ENCODE peak calls at places on chromosome 3, in five cellular contexts. J is BE2C, W is WERI-Rb-1, I is cardiac muscle cell, Z is AG10803. E is an unnamed sample.

GRCh38 chr3:45693941-45694521 is 4.8 kb downstream of the SACM1L start:
- DNase-seq in J (no peak), W (no peak), I (no peak), Z (no peak), E (no peak)

GRCh38 chr3:159844383-159844730 is 144.3 kb upstream of the IL12A start:
- DNase-seq in J (no peak), W (no peak), I (no peak), Z (no peak), E (no peak)

GRCh38 chr3:104102386-104102785 is 1264.3 kb upstream of the ALCAM start:
- DNase-seq in J (peak), W (peak), I (peak), Z (peak), E (peak)

GRCh38 chr3:177608443-177608842 is 411.2 kb upstream of the TBL1XR1 start:
- DNase-seq in J (no peak), W (no peak), I (no peak), Z (no peak), E (no peak)

GRCh38 chr3:176789281-176789705 is 408.0 kb downstream of the TBL1XR1 start:
- DNase-seq in J (no peak), W (no peak), I (no peak), Z (no peak), E (no peak)

GRCh38 chr3:197524128-197524527 is 31.6 kb downstream of the BDH1 start:
- DNase-seq in J (no peak), W (no peak), I (no peak), Z (no peak), E (no peak)

GRCh38 chr3:39021465-39022274 is 30.1 kb downstream of the SCN11A start:
- DNase-seq in J (no peak), W (no peak), I (no peak), Z (no peak), E (no peak)

GRCh38 chr3:52392216-52392930 is 52.5 kb downstream of the SEMA3G start:
- DNase-seq in J (no peak), W (no peak), I (no peak), Z (no peak), E (no peak)

GRCh38 chr3:129003578-129004112 is 2.5 kb downstream of the EFCC1 start:
- DNase-seq in J (peak), W (peak), I (peak), Z (no peak), E (peak)

GRCh38 chr3:11544413-11545181 is 99.1 kb downstream of the VGLL4 start:
- DNase-seq in J (peak), W (peak), I (peak), Z (peak), E (peak)

GRCh38 chr3:188594137-188594536 is 440.2 kb downstream of the LPP start:
- DNase-seq in J (no peak), W (no peak), I (no peak), Z (peak), E (no peak)

GRCh38 chr3:101120039-101120438 is 126.8 kb upstream of the ABI3BP start:
- DNase-seq in J (no peak), W (no peak), I (no peak), Z (no peak), E (no peak)

GRCh38 chr3:64259646-64260045 is 34.4 kb upstream of the PRICKLE2 start:
- DNase-seq in J (no peak), W (no peak), I (no peak), Z (peak), E (no peak)

GRCh38 chr3:66502267-66502874 is 1.5 kb upstream of the LRIG1 start:
- DNase-seq in J (no peak), W (no peak), I (no peak), Z (no peak), E (no peak)

GRCh38 chr3:66504761-66505641 is 4.2 kb upstream of the LRIG1 start:
- DNase-seq in J (no peak), W (no peak), I (no peak), Z (no peak), E (no peak)

GRCh38 chr3:66501483-66502266 is 853 bp upstream of the LRIG1 start:
- DNase-seq in J (no peak), W (no peak), I (no peak), Z (no peak), E (no peak)

GRCh38 chr3:66500575-66501482 is at the start of gene LRIG1:
- DNase-seq in J (peak), W (peak), I (peak), Z (peak), E (peak)

GRCh38 chr3:66502981-66503380 is 2.2 kb upstream of the LRIG1 start:
- DNase-seq in J (no peak), W (no peak), I (no peak), Z (no peak), E (no peak)
- H3K4me3 ChIP-seq in J (no peak), W (no peak), I (no peak), Z (no peak), E (no peak)

GRCh38 chr3:61594144-61594977 is 33.0 kb downstream of the PTPRG start:
- DNase-seq in J (no peak), W (no peak), I (no peak), Z (no peak), E (peak)
- H3K4me3 ChIP-seq in J (no peak), W (no peak), I (no peak), Z (peak), E (no peak)

GRCh38 chr3:13012228-13012691 is 61.0 kb downstream of the IQSEC1 start:
- DNase-seq in J (no peak), W (no peak), I (no peak), Z (peak), E (no peak)

GRCh38 chr3:13013994-13014754 is 59.1 kb downstream of the IQSEC1 start:
- DNase-seq in J (no peak), W (no peak), I (no peak), Z (no peak), E (no peak)

GRCh38 chr3:13013595-13013993 is 59.6 kb downstream of the IQSEC1 start:
- DNase-seq in J (no peak), W (no peak), I (no peak), Z (no peak), E (no peak)

GRCh38 chr3:13011369-13012227 is 61.6 kb downstream of the IQSEC1 start:
- DNase-seq in J (no peak), W (no peak), I (peak), Z (no peak), E (peak)

DNA sequence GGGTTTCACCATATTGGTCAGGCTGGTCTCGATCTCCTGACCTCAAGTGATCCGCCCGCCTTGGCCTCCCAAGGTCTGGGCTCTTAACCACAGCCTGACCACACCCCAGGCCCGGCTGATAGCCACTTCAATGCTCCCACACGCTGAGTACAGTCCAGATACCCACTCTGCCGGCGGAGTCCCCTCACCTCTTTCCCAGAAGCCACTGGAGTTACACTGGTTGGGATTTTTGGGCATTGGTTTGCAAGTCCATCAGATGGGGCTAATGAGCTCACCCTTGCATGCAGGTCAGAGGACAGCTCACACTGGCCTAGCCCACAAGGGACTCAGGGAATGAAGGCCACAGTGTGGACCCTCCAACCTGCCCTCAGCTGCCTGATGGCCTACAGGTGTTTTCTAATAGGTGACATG is 60.1 kb downstream of the IQSEC1 start:
- DNase-seq in J (no peak), W (no peak), I (no peak), Z (no peak), E (no peak)
- H3K4me3 ChIP-seq in J (no peak), W (no peak), I (no peak), Z (no peak), E (no peak)

DNA sequence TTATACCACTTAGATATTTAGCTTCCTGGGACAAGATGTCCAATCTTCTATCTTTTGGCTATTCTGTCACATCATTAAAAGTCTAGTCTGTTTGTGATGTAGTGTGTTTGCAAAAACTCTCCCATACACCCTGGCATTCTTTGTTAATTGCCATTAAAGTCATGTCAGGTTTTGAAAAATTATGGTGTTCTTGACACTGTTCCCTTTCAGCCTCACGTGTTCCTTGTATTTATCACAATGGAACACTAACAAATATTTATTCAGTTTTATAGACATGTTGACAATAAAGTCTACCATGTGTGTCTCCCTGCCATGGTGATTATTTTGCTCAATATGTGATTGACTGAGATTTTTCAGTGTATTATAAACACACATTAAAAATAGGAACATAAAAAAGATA is 9.4 kb upstream of the CACNA1D start:
- DNase-seq in J (no peak), W (no peak), I (no peak), Z (no peak), E (no peak)
- H3K4me3 ChIP-seq in J (no peak), W (no peak), I (no peak), Z (no peak), E (no peak)

GRCh38 chr3:186807231-186807630 is 949 bp upstream of the RFC4 start:
- DNase-seq in J (no peak), W (no peak), I (no peak), Z (no peak), E (peak)
- H3K4me3 ChIP-seq in J (peak), W (peak), I (peak), Z (peak), E (no peak)

GRCh38 chr3:37991823-37992222 is 1.2 kb downstream of the VILL start:
- DNase-seq in J (no peak), W (no peak), I (no peak), Z (no peak), E (peak)

GRCh38 chr3:37994639-37994972 is 4.0 kb downstream of the VILL start:
- DNase-seq in J (no peak), W (no peak), I (no peak), Z (no peak), E (no peak)

GRCh38 chr3:37993811-37994638 is 3.4 kb downstream of the VILL start:
- DNase-seq in J (peak), W (peak), I (no peak), Z (peak), E (peak)

GRCh38 chr3:37992271-37993066 is 1.9 kb downstream of the VILL start:
- DNase-seq in J (no peak), W (no peak), I (no peak), Z (no peak), E (peak)

DNA sequence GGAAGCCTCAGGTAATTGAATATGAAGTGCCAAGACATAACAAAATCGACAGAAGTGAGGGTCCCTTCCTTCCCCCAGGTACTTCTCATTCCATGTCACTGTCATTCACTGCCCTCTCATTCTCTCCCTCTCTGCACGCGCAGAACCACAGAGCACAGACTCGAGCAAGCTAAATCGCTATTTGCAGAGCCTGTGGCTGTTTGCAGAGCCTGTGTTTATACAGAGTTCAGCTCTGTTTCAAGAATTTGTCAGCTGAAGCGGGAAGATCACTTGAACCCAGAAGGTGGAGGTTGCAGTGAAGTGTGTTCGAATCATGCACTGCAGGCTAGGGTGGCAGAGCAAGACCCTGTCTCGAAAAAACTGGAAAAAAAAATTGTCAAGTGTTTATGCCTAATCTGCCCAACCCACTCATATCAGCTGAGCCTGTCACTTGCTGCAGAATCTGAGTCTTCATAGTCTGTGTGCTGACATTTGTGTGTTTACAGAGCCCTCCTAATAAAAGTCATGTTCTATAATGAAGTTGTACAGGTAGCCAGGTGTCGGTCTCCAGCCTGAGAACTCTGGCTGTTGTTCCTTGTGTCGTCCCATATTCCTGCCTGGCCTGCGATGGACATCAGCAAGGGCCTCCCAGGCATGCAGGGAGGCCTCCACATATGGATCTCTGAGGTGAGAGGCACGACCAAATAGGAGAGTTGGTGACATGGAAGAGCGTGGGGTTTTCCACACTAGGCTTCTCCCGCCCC is 2.7 kb downstream of the VILL start:
- DNase-seq in J (no peak), W (no peak), I (no peak), Z (no peak), E (peak)
- H3K4me3 ChIP-seq in J (peak), W (peak), I (no peak), Z (peak), E (peak)

GRCh38 chr3:156356537-156357363 is 198.2 kb downstream of the SSR3 start:
- DNase-seq in J (peak), W (no peak), I (no peak), Z (peak), E (no peak)
- H3K4me3 ChIP-seq in J (no peak), W (no peak), I (no peak), Z (no peak), E (no peak)

GRCh38 chr3:10505050-10505790 is at the start of gene ATP2B2:
- DNase-seq in J (peak), W (peak), I (peak), Z (no peak), E (peak)
- H3K4me3 ChIP-seq in J (peak), W (peak), I (peak), Z (no peak), E (peak)

GRCh38 chr3:54358969-54359648 is 236.8 kb downstream of the CACNA2D3 start:
- DNase-seq in J (no peak), W (no peak), I (no peak), Z (no peak), E (no peak)

GRCh38 chr3:54356299-54357037 is 234.1 kb downstream of the CACNA2D3 start:
- DNase-seq in J (no peak), W (no peak), I (no peak), Z (peak), E (no peak)

GRCh38 chr3:54358327-54358726 is 236.0 kb downstream of the CACNA2D3 start:
- DNase-seq in J (no peak), W (no peak), I (no peak), Z (peak), E (no peak)

GRCh38 chr3:54355795-54356194 is 233.4 kb downstream of the CACNA2D3 start:
- DNase-seq in J (no peak), W (no peak), I (no peak), Z (no peak), E (no peak)

DNA sequence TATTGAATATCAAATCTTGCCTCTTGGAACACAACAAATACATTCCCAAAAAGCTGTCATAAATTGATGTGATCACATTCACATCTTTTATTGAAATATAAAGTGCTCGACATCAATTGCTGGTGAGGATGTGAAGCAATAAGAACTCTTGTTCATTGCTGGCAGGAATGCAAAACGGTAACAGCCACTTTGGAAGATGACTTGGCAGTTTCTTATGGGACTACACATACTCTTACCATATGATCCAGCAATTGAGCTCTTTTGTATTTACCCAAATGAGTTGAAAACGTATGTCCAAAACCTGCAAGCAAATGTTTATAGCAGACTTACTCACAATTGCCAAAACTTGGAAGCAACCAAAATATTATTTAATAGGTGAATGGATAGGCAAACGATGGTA is 235.0 kb downstream of the CACNA2D3 start:
- DNase-seq in J (no peak), W (no peak), I (no peak), Z (peak), E (no peak)
- H3K4me3 ChIP-seq in J (no peak), W (no peak), I (no peak), Z (no peak), E (no peak)